ENCODE peak calls at places on chromosome 11, in nine cellular contexts. R is Daoy; U is hypothalamus; E is stimulated activated CD8-positive, alpha-beta memory T cell treated with anti-CD3 and anti-CD28 coated beads, Interleukin-2, amount 100 ng/mL, for 1 hour; G is AG08396; N is non-pigmented ciliary epithelial cell; Z is left ventricle myocardium inferior; H is ELF-1; I is RPMI7951. F is an unnamed sample.

GRCh38 chr11:47216141-47216798 is 1.5 kb downstream of the DDB2 start:
- DNase-seq in R (peak; percentile 88), U (no peak), E (peak; percentile 37), G (peak; percentile 85), N (peak; percentile 34), Z (no peak), H (peak; percentile 47), I (peak; percentile 89), F (peak; percentile 87)

GRCh38 chr11:115226556-115226955 is 277.7 kb downstream of the CADM1 start:
- DNase-seq in R (peak; percentile 88), U (no peak), E (no peak), G (peak; percentile 46), N (peak; percentile 78), Z (no peak), H (peak; percentile 79), I (peak; percentile 75), F (no peak)

GRCh38 chr11:126146454-126147192 is 64.8 kb downstream of the RPUSD4 start:
- DNase-seq in R (no peak), U (no peak), E (no peak), G (no peak), N (no peak), Z (no peak), H (peak; percentile 68), I (no peak), F (no peak)

GRCh38 chr11:11982461-11982860 is 26.0 kb downstream of the DKK3 start:
- DNase-seq in R (no peak), U (no peak), E (no peak), G (no peak), N (no peak), Z (no peak), H (no peak), I (no peak), F (no peak)

GRCh38 chr11:13440100-13440855 is 22.7 kb downstream of the BTBD10 start:
- DNase-seq in R (peak; percentile 79), U (no peak), E (no peak), G (peak; percentile 80), N (peak; percentile 83), Z (no peak), H (no peak), I (peak; percentile 87), F (peak; percentile 65)

GRCh38 chr11:72305077-72305476 is 61.1 kb upstream of the PHOX2A start:
- DNase-seq in R (no peak), U (no peak), E (no peak), G (no peak), N (no peak), Z (no peak), H (no peak), I (no peak), F (no peak)

GRCh38 chr11:119605137-119605675 is 123.8 kb downstream of the NECTIN1 start:
- DNase-seq in R (no peak), U (no peak), E (no peak), G (no peak), N (no peak), Z (no peak), H (no peak), I (no peak), F (no peak)

GRCh38 chr11:108973402-108974119 is 308.7 kb downstream of the DDX10 start:
- DNase-seq in R (peak; percentile 79), U (no peak), E (no peak), G (peak; percentile 48), N (peak; percentile 55), Z (no peak), H (no peak), I (peak; percentile 94), F (peak; percentile 40)

GRCh38 chr11:116421529-116422185 is 351.1 kb downstream of the BUD13 start:
- DNase-seq in R (no peak), U (no peak), E (no peak), G (no peak), N (no peak), Z (no peak), H (no peak), I (no peak), F (no peak)

GRCh38 chr11:78138694-78139421 is 568 bp downstream of the ALG8 start:
- DNase-seq in R (peak; percentile 39), U (no peak), E (no peak), G (peak; percentile 27), N (no peak), Z (no peak), H (no peak), I (peak; percentile 28), F (no peak)

GRCh38 chr11:127925430-127925829 is 661.9 kb downstream of the ETS1 start:
- DNase-seq in R (peak; percentile 27), U (no peak), E (no peak), G (no peak), N (peak; percentile 8), Z (no peak), H (no peak), I (peak; percentile 28), F (no peak)

GRCh38 chr11:35804446-35805040 is 139.3 kb upstream of the LDLRAD3 start:
- DNase-seq in R (no peak), U (no peak), E (no peak), G (no peak), N (no peak), Z (no peak), H (no peak), I (peak; percentile 32), F (no peak)

GRCh38 chr11:69705901-69706787 is 2.3 kb upstream of the FGF19 start:
- DNase-seq in R (no peak), U (no peak), E (no peak), G (no peak), N (no peak), Z (no peak), H (no peak), I (no peak), F (no peak)

GRCh38 chr11:69380921-69381581 is 87.1 kb downstream of the MYEOV start:
- DNase-seq in R (no peak), U (no peak), E (no peak), G (no peak), N (no peak), Z (no peak), H (no peak), I (peak; percentile 58), F (no peak)

GRCh38 chr11:33869511-33870422 is 22.1 kb downstream of the LMO2 start:
- DNase-seq in R (peak; percentile 44), U (peak; percentile 20), E (no peak), G (peak; percentile 54), N (no peak), Z (peak; percentile 47), H (peak; percentile 55), I (peak; percentile 26), F (peak; percentile 25)

GRCh38 chr11:65026810-65027209 is 429 bp upstream of the SNX15 start:
- DNase-seq in R (no peak), U (no peak), E (no peak), G (peak; percentile 46), N (no peak), Z (no peak), H (no peak), I (no peak), F (no peak)

GRCh38 chr11:71563401-71563800 is 2.0 kb upstream of the KRTAP5-10 start:
- DNase-seq in R (peak; percentile 61), U (no peak), E (no peak), G (peak; percentile 79), N (peak; percentile 11), Z (no peak), H (peak; percentile 46), I (peak; percentile 77), F (peak; percentile 72)

GRCh38 chr11:76206327-76207081 is at the start of gene WNT11:
- DNase-seq in R (peak; percentile 47), U (no peak), E (no peak), G (peak; percentile 60), N (no peak), Z (peak; percentile 67), H (peak; percentile 69), I (peak; percentile 53), F (peak; percentile 55)

GRCh38 chr11:117546431-117547160 is 218.9 kb downstream of the CEP164 start:
- DNase-seq in R (no peak), U (no peak), E (no peak), G (no peak), N (no peak), Z (no peak), H (no peak), I (no peak), F (no peak)

GRCh38 chr11:108857382-108857781 is 192.5 kb downstream of the DDX10 start:
- DNase-seq in R (no peak), U (no peak), E (no peak), G (no peak), N (no peak), Z (peak; percentile 40), H (no peak), I (no peak), F (no peak)

GRCh38 chr11:124843616-124843910 is 21.7 kb upstream of the ROBO3 start:
- DNase-seq in R (no peak), U (no peak), E (no peak), G (no peak), N (no peak), Z (no peak), H (no peak), I (no peak), F (no peak)

GRCh38 chr11:28529540-28530410 is 421.6 kb downstream of the METTL15 start:
- DNase-seq in R (peak; percentile 17), U (no peak), E (no peak), G (peak; percentile 31), N (peak; percentile 55), Z (no peak), H (no peak), I (peak; percentile 66), F (peak; percentile 29)

GRCh38 chr11:114317738-114318137 is 21.5 kb downstream of the NNMT start:
- DNase-seq in R (peak; percentile 52), U (no peak), E (no peak), G (peak; percentile 34), N (no peak), Z (peak; percentile 39), H (peak; percentile 77), I (peak; percentile 47), F (no peak)

GRCh38 chr11:66055021-66055420 is 2.9 kb downstream of the SF3B2 start:
- DNase-seq in R (no peak), U (no peak), E (no peak), G (no peak), N (no peak), Z (no peak), H (no peak), I (no peak), F (no peak)

GRCh38 chr11:66856496-66857233 is at the start of gene LRFN4:
- DNase-seq in R (peak; percentile 72), U (peak; percentile 92), E (no peak), G (peak; percentile 79), N (no peak), Z (peak; percentile 51), H (no peak), I (peak; percentile 21), F (no peak)